ENCODE peak calls at places on chromosomes 4 and X, in ten cellular contexts. S is activated T-cell treated with anti-CD3 and anti-CD28 coated beads for 1 hour; H is SW 1271; D is lung; W is heart right ventricle; B is stimulated activated naive CD8-positive, alpha-beta T cell treated with anti-CD3 and anti-CD28 coated beads, Interleukin-15, amount 100 ng/mL, for 72 hours; Q is endothelial cell; P is mesothelial cell of epicardium; J is stromal cell of bone marrow; E is H54. N is an unnamed sample.

GRCh38 chrX:150476183-150476699 is 92.2 kb upstream of the MTM1 start:
- DNase-seq in E (no peak), B (no peak), P (no peak), D (no peak), H (no peak), W (no peak), S (no peak), Q (no peak), J (peak; percentile 28), N (no peak)

GRCh38 chr4:128570380-128570779 is 239.1 kb upstream of the JADE1 start:
- DNase-seq in E (no peak), J (peak; percentile 47), B (no peak), D (peak; percentile 39), Q (no peak), W (no peak), H (no peak), P (no peak), S (no peak), N (no peak)

GRCh38 chr4:25467843-25468242 is 90.8 kb downstream of the ANAPC4 start:
- DNase-seq in Q (no peak), B (no peak), J (no peak), P (no peak), W (no peak), S (no peak), D (no peak), H (no peak), E (no peak), N (no peak)

GRCh38 chr4:71614626-71615025 is 169.3 kb downstream of the GC start:
- DNase-seq in Q (no peak), B (no peak), S (no peak), H (no peak), W (no peak), J (no peak), D (no peak), P (no peak), E (no peak), N (no peak)

GRCh38 chr4:148717988-148718387 is 275.8 kb upstream of the NR3C2 start:
- DNase-seq in H (no peak), Q (no peak), J (no peak), B (no peak), P (no peak), D (no peak), W (no peak), E (no peak), S (no peak), N (no peak)

GRCh38 chrX:109990582-109991276 is 12.2 kb upstream of the TMEM164 start:
- DNase-seq in E (no peak), J (no peak), Q (no peak), H (no peak), S (no peak), B (no peak), P (no peak), D (no peak), W (no peak), N (no peak)

GRCh38 chrX:108299101-108299591 is 139.1 kb downstream of the COL4A6 start:
- DNase-seq in S (no peak), P (peak; percentile 50), Q (no peak), E (no peak), B (no peak), J (no peak), H (no peak), D (no peak), W (no peak), N (peak; percentile 4)

GRCh38 chr4:6339818-6340445 is 70.3 kb downstream of the WFS1 start:
- DNase-seq in Q (no peak), W (no peak), J (no peak), B (no peak), S (no peak), H (no peak), D (no peak), E (no peak), P (no peak), N (no peak)

GRCh38 chrX:40465735-40466551 is 114.8 kb upstream of the ATP6AP2 start:
- DNase-seq in D (no peak), P (no peak), W (no peak), S (no peak), Q (no peak), E (no peak), H (no peak), B (no peak), J (no peak), N (peak; percentile 10)

GRCh38 chr4:105979506-105979905 is 84.2 kb downstream of the NPNT start:
- DNase-seq in S (no peak), D (no peak), B (no peak), H (no peak), J (no peak), P (no peak), Q (no peak), E (no peak), W (no peak), N (no peak)

GRCh38 chr4:23890369-23891063 is 669 bp upstream of the PPARGC1A start:
- DNase-seq in E (no peak), Q (no peak), D (no peak), W (no peak), J (no peak), H (no peak), B (no peak), S (no peak), P (no peak), N (no peak)

GRCh38 chrX:7204619-7205018 is 56.7 kb upstream of the PUDP start:
- DNase-seq in W (no peak), P (no peak), S (no peak), H (no peak), E (no peak), J (no peak), B (no peak), Q (no peak), D (no peak), N (no peak)

GRCh38 chr4:81875962-81876650 is 404.4 kb upstream of the RASGEF1B start:
- DNase-seq in E (no peak), B (no peak), W (no peak), Q (no peak), J (no peak), P (no peak), D (no peak), S (no peak), H (no peak), N (no peak)

GRCh38 chr4:87120411-87121162 is 99.8 kb downstream of the KLHL8 start:
- DNase-seq in D (peak; percentile 77), W (peak; percentile 69), Q (no peak), J (no peak), B (no peak), E (no peak), P (no peak), H (no peak), S (no peak), N (peak; percentile 24)